ENCODE peak calls at places on chromosomes 16 and 17, in four cellular contexts. U is HepG2, Y is SK-N-SH, T is GM12878. L is an unnamed sample.

GRCh38 chr17:10197721-10198508 is 491 bp downstream of the GAS7 start:
- DNase-seq in U (no peak), Y (peak), T (no peak), L (no peak)

GRCh38 chr17:15351925-15352324 is 10.5 kb upstream of the TEKT3 start:
- DNase-seq in U (no peak), Y (no peak), T (no peak), L (no peak)

GRCh38 chr17:59121901-59122480 is 15.3 kb upstream of the TRIM37 start:
- DNase-seq in U (no peak), Y (no peak), T (no peak), L (no peak)

GRCh38 chr17:13209091-13209490 is 191.3 kb upstream of the ELAC2 start:
- DNase-seq in U (no peak), Y (no peak), T (no peak), L (no peak)

GRCh38 chr17:79558573-79558900 is 52.3 kb downstream of the RBFOX3 start:
- DNase-seq in U (no peak), Y (no peak), T (no peak), L (no peak)

GRCh38 chr16:58249780-58250478 is 44.9 kb downstream of the PRSS54 start:
- DNase-seq in U (peak), Y (peak), T (peak), L (peak)

GRCh38 chr17:38663125-38663751 is 11.5 kb downstream of the EPOP start:
- DNase-seq in U (peak), Y (peak), T (no peak), L (peak)

GRCh38 chr16:81530814-81531213 is 86.2 kb downstream of the CMIP start:
- DNase-seq in U (no peak), Y (no peak), T (no peak), L (no peak)

GRCh38 chr16:89163297-89163696 is 8.3 kb upstream of the CDH15 start:
- DNase-seq in U (no peak), Y (no peak), T (no peak), L (no peak)

GRCh38 chr16:4501071-4501478 is 24.9 kb downstream of the HMOX2 start:
- DNase-seq in U (peak), Y (no peak), T (no peak), L (no peak)

GRCh38 chr16:81668243-81669097 is 110.6 kb upstream of the PLCG2 start:
- DNase-seq in U (no peak), Y (peak), T (no peak), L (no peak)

GRCh38 chr17:57329380-57330214 is 73.3 kb downstream of the MSI2 start:
- DNase-seq in U (no peak), Y (no peak), T (no peak), L (no peak)

GRCh38 chr16:662095-662494 is 5.8 kb upstream of the RHOT2 start:
- DNase-seq in U (no peak), Y (no peak), T (no peak), L (no peak)

GRCh38 chr16:30893744-30894539 is at the start of gene BCL7C:
- DNase-seq in U (peak), Y (peak), T (no peak), L (peak)

GRCh38 chr17:57909548-57909947 is 45.7 kb downstream of the CUEDC1 start:
- DNase-seq in U (no peak), Y (no peak), T (no peak), L (no peak)

GRCh38 chr17:77487677-77488530 is 347.1 kb downstream of the SEC14L1 start:
- DNase-seq in U (no peak), Y (no peak), T (no peak), L (no peak)

GRCh38 chr16:89722392-89723278 is 1.3 kb downstream of the ZNF276 start:
- DNase-seq in U (no peak), Y (no peak), T (no peak), L (no peak)

GRCh38 chr17:17822189-17822978 is 14.4 kb downstream of the SREBF1 start:
- DNase-seq in U (no peak), Y (no peak), T (no peak), L (no peak)

GRCh38 chr16:83336630-83337029 is 471.1 kb upstream of the HSBP1 start:
- DNase-seq in U (no peak), Y (no peak), T (no peak), L (no peak)

GRCh38 chr16:57889960-57890751 is 80.8 kb downstream of the CNGB1 start:
- DNase-seq in U (no peak), Y (no peak), T (no peak), L (no peak)

GRCh38 chr16:23510154-23510914 is at the start of gene GGA2:
- DNase-seq in U (peak), Y (peak), T (no peak), L (peak)

GRCh38 chr17:46027326-46028325 is 28.6 kb downstream of the STH start:
- DNase-seq in U (no peak), Y (no peak), T (no peak), L (no peak)

GRCh38 chr16:4093495-4094137 is 22.6 kb downstream of the ADCY9 start:
- DNase-seq in U (no peak), Y (no peak), T (no peak), L (no peak)

GRCh38 chr16:88534731-88535141 is 35.5 kb upstream of the ZC3H18 start:
- DNase-seq in U (no peak), Y (no peak), T (no peak), L (no peak)

GRCh38 chr17:36506249-36506826 is 19.9 kb downstream of the ZNHIT3 start:
- DNase-seq in U (peak), Y (no peak), T (no peak), L (no peak)

GRCh38 chr16:14608604-14609003 is 21.5 kb downstream of the PARN start:
- DNase-seq in U (peak), Y (no peak), T (no peak), L (no peak)

GRCh38 chr17:47220531-47220999 is 11.4 kb downstream of the MYL4 start:
- DNase-seq in U (no peak), Y (no peak), T (no peak), L (no peak)

GRCh38 chr17:72618018-72618509 is 474.4 kb downstream of the SLC39A11 start:
- DNase-seq in U (peak), Y (peak), T (no peak), L (no peak)

GRCh38 chr17:81364278-81365147 is 30.7 kb upstream of the BAHCC1 start:
- DNase-seq in U (no peak), Y (no peak), T (no peak), L (no peak)

GRCh38 chr17:50986989-50987660 is 121.0 kb upstream of the TOB1 start:
- DNase-seq in U (no peak), Y (no peak), T (no peak), L (no peak)

GRCh38 chr16:85812811-85813700 is 13.6 kb downstream of the COX4I1 start:
- DNase-seq in U (no peak), Y (no peak), T (no peak), L (no peak)

GRCh38 chr16:88899901-88900648 is 33.6 kb upstream of the PABPN1L start:
- DNase-seq in U (no peak), Y (no peak), T (no peak), L (no peak)

GRCh38 chr17:19897108-19897854 is 29.5 kb upstream of the ULK2 start:
- DNase-seq in U (no peak), Y (no peak), T (no peak), L (no peak)

GRCh38 chr17:77923135-77923534 is 35.4 kb upstream of the TNRC6C start:
- DNase-seq in U (no peak), Y (no peak), T (no peak), L (no peak)

GRCh38 chr17:1179635-1180433 is at the start of gene ABR:
- DNase-seq in U (no peak), Y (peak), T (no peak), L (peak)

GRCh38 chr17:64096037-64096436 is 33.9 kb downstream of the ERN1 start:
- DNase-seq in U (no peak), Y (no peak), T (no peak), L (no peak)

GRCh38 chr16:88589441-88589840 is 19.2 kb downstream of the ZC3H18 start:
- DNase-seq in U (no peak), Y (no peak), T (no peak), L (no peak)

GRCh38 chr16:46607529-46607928 is 13.7 kb downstream of the SHCBP1 start:
- DNase-seq in U (peak), Y (no peak), T (no peak), L (peak)

GRCh38 chr16:59339871-59340270 is 605.8 kb upstream of the GOT2 start:
- DNase-seq in U (no peak), Y (no peak), T (no peak), L (no peak)

GRCh38 chr17:79126139-79126538 is 51.5 kb downstream of the ENGASE start:
- DNase-seq in U (peak), Y (peak), T (no peak), L (no peak)

DNA sequence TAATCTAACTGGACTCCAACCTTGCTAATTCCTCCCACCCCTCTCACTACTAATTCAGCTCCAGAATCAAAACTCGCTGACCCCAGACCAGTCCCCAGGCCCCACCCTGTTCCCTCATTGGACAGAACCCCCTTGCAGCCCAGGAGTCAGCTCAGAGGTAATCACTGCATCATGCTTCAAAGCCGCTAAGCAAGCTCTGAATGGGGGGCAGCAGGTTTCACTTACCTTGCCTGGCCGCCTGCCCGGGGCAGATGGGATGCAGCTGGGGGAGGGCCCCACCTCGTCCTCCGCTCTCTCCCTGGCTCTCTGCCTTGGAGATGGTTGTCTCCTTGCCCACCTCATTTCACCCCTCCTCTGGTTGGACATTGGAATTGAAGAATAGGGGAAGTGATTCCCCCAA is 4.8 kb upstream of the NGFR start:
- DNase-seq in U (no peak), Y (no peak), T (no peak), L (no peak)
- TF ChIP-seq JUND in U (no peak), Y (no peak), T (no peak), L (no peak)

GRCh38 chr17:8946071-8946470 is 19.4 kb downstream of the PIK3R5 start:
- DNase-seq in U (no peak), Y (no peak), T (no peak), L (no peak)
- TF ChIP-seq USF2 in U (no peak), Y (no peak), T (no peak), L (no peak)

GRCh38 chr16:76656951-76657498 is 379.8 kb downstream of the CNTNAP4 start:
- DNase-seq in U (no peak), Y (peak), T (no peak), L (no peak)

GRCh38 chr16:76650579-76650978 is 373.4 kb downstream of the CNTNAP4 start:
- DNase-seq in U (peak), Y (no peak), T (no peak), L (no peak)

GRCh38 chr16:76654421-76654820 is 377.2 kb downstream of the CNTNAP4 start:
- DNase-seq in U (no peak), Y (no peak), T (no peak), L (no peak)

GRCh38 chr16:76653390-76654026 is 376.3 kb downstream of the CNTNAP4 start:
- DNase-seq in U (peak), Y (peak), T (peak), L (peak)
- TF ChIP-seq JUND in U (no peak), Y (no peak), T (no peak), L (no peak)

DNA sequence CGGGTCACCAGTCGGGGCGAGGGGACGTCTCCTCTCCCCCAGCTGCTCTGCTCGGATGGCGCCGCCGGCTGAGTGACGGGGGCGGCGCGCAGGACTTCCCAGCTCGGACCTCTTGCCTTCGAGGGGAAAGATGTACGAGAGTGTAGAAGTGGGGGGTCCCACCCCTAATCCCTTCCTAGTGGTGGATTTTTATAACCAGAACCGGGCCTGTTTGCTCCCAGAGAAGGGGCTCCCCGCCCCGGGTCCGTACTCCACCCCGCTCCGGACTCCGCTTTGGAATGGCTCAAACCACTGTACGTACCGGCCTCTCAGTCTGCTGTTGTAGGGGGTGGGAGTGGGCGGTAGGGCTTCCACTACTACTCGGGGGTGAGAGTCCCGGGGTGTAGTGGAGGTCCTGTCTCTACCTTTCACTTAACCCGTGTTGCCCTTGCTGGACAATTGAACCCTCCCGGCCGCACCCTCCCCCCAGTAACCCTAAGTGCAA is 21.9 kb downstream of the GJD3 start:
- DNase-seq in U (no peak), Y (no peak), T (no peak), L (no peak)
- TF ChIP-seq USF2 in U (no peak), Y (no peak), T (no peak), L (no peak)

GRCh38 chr16:17029602-17030350 is 441.0 kb downstream of the XYLT1 start:
- DNase-seq in U (no peak), Y (no peak), T (no peak), L (no peak)

GRCh38 chr16:17031484-17032268 is 439.1 kb downstream of the XYLT1 start:
- DNase-seq in U (no peak), Y (no peak), T (no peak), L (no peak)

GRCh38 chr16:17034477-17035252 is 436.1 kb downstream of the XYLT1 start:
- DNase-seq in U (no peak), Y (no peak), T (no peak), L (no peak)

GRCh38 chr16:17027488-17028129 is 443.2 kb downstream of the XYLT1 start:
- DNase-seq in U (no peak), Y (no peak), T (peak), L (no peak)

GRCh38 chr16:17032332-17032731 is 438.4 kb downstream of the XYLT1 start:
- DNase-seq in U (no peak), Y (no peak), T (no peak), L (no peak)
- TF ChIP-seq JUND in U (no peak), Y (no peak), T (no peak), L (no peak)

GRCh38 chr17:34981538-34982241 is 1.4 kb downstream of the LIG3 start:
- DNase-seq in U (no peak), Y (peak), T (no peak), L (peak)
- TF ChIP-seq USF2 in U (no peak), Y (no peak), T (no peak), L (no peak)

DNA sequence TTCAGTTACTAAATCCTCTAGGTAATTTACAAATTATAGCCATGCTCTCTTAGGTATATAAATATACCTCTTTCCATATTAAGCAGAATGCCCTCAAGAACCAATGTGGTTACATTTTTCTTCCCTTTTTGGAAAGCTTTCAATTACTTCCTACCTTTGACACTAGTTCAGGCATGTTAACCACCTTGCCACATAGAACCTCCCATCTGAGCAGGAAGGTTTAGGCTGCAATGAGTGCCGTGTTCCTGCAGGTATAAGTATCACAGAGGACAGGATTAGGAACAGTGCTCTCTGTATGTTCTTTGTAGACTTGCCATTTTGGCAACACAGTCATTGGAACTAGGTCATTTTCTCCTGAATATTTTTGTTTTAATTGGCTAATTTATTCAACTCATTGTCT is 20.1 kb downstream of the KRT25 start:
- DNase-seq in U (no peak), Y (no peak), T (no peak), L (no peak)
- TF ChIP-seq JUND in U (no peak), Y (no peak), T (no peak), L (no peak)

L was measured in K562.